ENCODE peak calls at places on chromosomes 3 and 15, in four cellular contexts. J, X, F and H are unnamed samples. For H3K27me3, the result is how much of the 10 kb centered on the place peaks cover.

GRCh38 chr3:178623666-178624255 is 87.5 kb downstream of the KCNMB2 start:
- DNase-seq in X (no peak), J (no peak), F (no peak), H (no peak)

GRCh38 chr3:36944641-36945270 is at the start of gene TRANK1:
- DNase-seq in J (no peak), F (no peak), X (peak), H (peak)

GRCh38 chr15:83846847-83847246 is 192.9 kb downstream of the ADAMTSL3 start:
- DNase-seq in X (no peak), F (no peak), J (no peak), H (no peak)

GRCh38 chr3:198081421-198081844 is 121.4 kb downstream of the LMLN start:
- DNase-seq in J (no peak), X (peak), F (no peak), H (peak)

GRCh38 chr15:52228928-52229327 is 37.7 kb upstream of the GNB5 start:
- DNase-seq in X (no peak), F (peak), J (peak), H (peak)

GRCh38 chr3:100097919-100098896 is 16.1 kb downstream of the FILIP1L start:
- DNase-seq in X (no peak), F (no peak), J (no peak), H (no peak)

GRCh38 chr15:66405605-66406004 is 18.9 kb downstream of the MAP2K1 start:
- DNase-seq in J (no peak), F (no peak), X (no peak), H (no peak)

GRCh38 chr3:147409143-147410121 is at the start of gene ZIC1:
- DNase-seq in F (no peak), X (no peak), J (no peak), H (no peak)

GRCh38 chr3:111577798-111578685 is 17.1 kb downstream of the ZBED2 start:
- DNase-seq in F (no peak), J (no peak), X (no peak), H (no peak)

GRCh38 chr3:125257563-125257962 is 45.0 kb upstream of the SLC12A8 start:
- DNase-seq in X (no peak), F (no peak), J (no peak), H (no peak)

GRCh38 chr3:187744169-187745151 is 808 bp downstream of the BCL6 start:
- DNase-seq in J (no peak), F (peak), X (peak), H (peak)

GRCh38 chr15:66169023-66169422 is 84.5 kb downstream of the MEGF11 start:
- DNase-seq in J (no peak), X (no peak), F (no peak), H (no peak)

GRCh38 chr3:194732617-194733016 is 46.9 kb downstream of the FAM43A start:
- DNase-seq in X (no peak), J (no peak), F (no peak), H (no peak)

GRCh38 chr3:36992806-36993325 is at the start of gene EPM2AIP1:
- DNase-seq in X (peak), F (no peak), J (peak), H (peak)

GRCh38 chr3:158896729-158897128 is 94.9 kb downstream of the MFSD1 start:
- DNase-seq in J (no peak), F (no peak), X (no peak), H (no peak)

GRCh38 chr15:38683382-38684242 is 119.0 kb upstream of the RASGRP1 start:
- DNase-seq in J (no peak), F (peak), X (no peak), H (peak)

GRCh38 chr3:76429536-76430177 is 610.2 kb upstream of the ROBO2 start:
- DNase-seq in F (no peak), X (no peak), J (no peak), H (no peak)

GRCh38 chr3:183629546-183630301 is 5.7 kb upstream of the KLHL24 start:
- DNase-seq in F (no peak), J (no peak), X (no peak), H (no peak)

GRCh38 chr15:62390793-62391543 is 225.9 kb upstream of the C2CD4B start:
- DNase-seq in X (peak), J (no peak), F (peak), H (peak)

GRCh38 chr15:45549831-45550230 is 27.3 kb upstream of the SLC30A4 start:
- DNase-seq in X (no peak), J (no peak), F (no peak), H (no peak)

GRCh38 chr3:195030791-195031321 is 240.1 kb downstream of the XXYLT1 start:
- DNase-seq in F (no peak), X (no peak), J (no peak), H (peak)

GRCh38 chr15:95296626-95297025 is 1033.9 kb upstream of the NR2F2 start:
- DNase-seq in F (no peak), J (no peak), X (no peak), H (no peak)

GRCh38 chr3:11582123-11582968 is 61.4 kb downstream of the VGLL4 start:
- DNase-seq in X (no peak), J (no peak), F (no peak), H (no peak)

GRCh38 chr3:138051946-138052802 is 42.2 kb downstream of the CLDN18 start:
- DNase-seq in J (no peak), X (no peak), F (peak), H (no peak)

GRCh38 chr3:11969986-11970385 is 34.2 kb upstream of the SYN2 start:
- DNase-seq in J (no peak), F (no peak), X (no peak), H (no peak)

GRCh38 chr3:112774293-112774926 is 72.3 kb downstream of the CD200R1L start:
- DNase-seq in F (no peak), X (no peak), J (no peak), H (no peak)

GRCh38 chr15:68389936-68390790 is 41.8 kb downstream of the ITGA11 start:
- DNase-seq in F (no peak), X (no peak), J (no peak), H (peak)

GRCh38 chr15:101012326-101013040 is 93.3 kb downstream of the LRRK1 start:
- DNase-seq in X (no peak), J (no peak), F (no peak), H (no peak)

GRCh38 chr15:58064119-58065010 is 1.1 kb downstream of the ALDH1A2 start:
- DNase-seq in J (no peak), F (no peak), X (no peak), H (no peak)

GRCh38 chr15:58062983-58063382 is 2.5 kb downstream of the ALDH1A2 start:
- DNase-seq in F (no peak), X (no peak), J (no peak), H (no peak)

GRCh38 chr15:58062175-58062574 is 3.3 kb downstream of the ALDH1A2 start:
- DNase-seq in F (no peak), X (no peak), J (no peak), H (no peak)

GRCh38 chr15:58065011-58065444 is 483 bp downstream of the ALDH1A2 start:
- DNase-seq in J (no peak), X (peak), F (peak), H (peak)

GRCh38 chr15:58063612-58064011 is 1.9 kb downstream of the ALDH1A2 start:
- DNase-seq in J (no peak), X (no peak), F (no peak), H (no peak)
- H3K27me3 ChIP-seq in J (under half), X (under half), F (under half), H (under half)

GRCh38 chr3:167735233-167736107 is at the start of gene SERPINI1:
- DNase-seq in F (peak), J (peak), X (peak), H (peak)
- TF ChIP-seq POLR2A in F (peak), J (peak), X (peak), H (peak)

DNA sequence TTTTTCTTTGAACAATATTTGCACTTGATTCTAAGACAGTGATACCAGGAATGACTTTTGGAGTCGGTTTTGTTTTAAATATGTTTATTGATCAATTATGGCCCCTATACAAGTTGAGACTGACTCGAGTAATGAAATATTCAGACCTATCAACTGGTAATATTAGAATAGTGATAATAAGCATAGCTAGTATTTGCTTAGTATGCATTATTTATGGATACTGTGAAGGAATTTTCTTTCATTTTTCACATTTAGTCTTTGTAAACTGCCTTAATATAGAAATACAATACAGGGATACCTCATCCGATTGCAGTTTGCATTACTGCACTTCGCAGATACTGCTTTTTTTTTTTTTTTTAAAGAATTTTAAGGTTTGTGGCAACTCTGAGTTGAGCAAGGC is 107.9 kb downstream of the CNTN4 start:
- DNase-seq in J (no peak), F (no peak), X (no peak), H (no peak)
- H3K4me3 ChIP-seq in J (no peak), F (no peak), X (no peak), H (no peak)

GRCh38 chr3:4163006-4163405 is 140.2 kb upstream of the SETMAR start:
- DNase-seq in X (no peak), F (no peak), J (no peak), H (no peak)
- H3K27me3 ChIP-seq in X (under half), F (under half), J (under half), H (under half)

GRCh38 chr3:141368062-141368924 is at the start of gene ZBTB38:
- DNase-seq in F (peak), X (peak), J (peak), H (peak)
- TF ChIP-seq POLR2A in F (peak), X (peak), J (peak), H (peak)

DNA sequence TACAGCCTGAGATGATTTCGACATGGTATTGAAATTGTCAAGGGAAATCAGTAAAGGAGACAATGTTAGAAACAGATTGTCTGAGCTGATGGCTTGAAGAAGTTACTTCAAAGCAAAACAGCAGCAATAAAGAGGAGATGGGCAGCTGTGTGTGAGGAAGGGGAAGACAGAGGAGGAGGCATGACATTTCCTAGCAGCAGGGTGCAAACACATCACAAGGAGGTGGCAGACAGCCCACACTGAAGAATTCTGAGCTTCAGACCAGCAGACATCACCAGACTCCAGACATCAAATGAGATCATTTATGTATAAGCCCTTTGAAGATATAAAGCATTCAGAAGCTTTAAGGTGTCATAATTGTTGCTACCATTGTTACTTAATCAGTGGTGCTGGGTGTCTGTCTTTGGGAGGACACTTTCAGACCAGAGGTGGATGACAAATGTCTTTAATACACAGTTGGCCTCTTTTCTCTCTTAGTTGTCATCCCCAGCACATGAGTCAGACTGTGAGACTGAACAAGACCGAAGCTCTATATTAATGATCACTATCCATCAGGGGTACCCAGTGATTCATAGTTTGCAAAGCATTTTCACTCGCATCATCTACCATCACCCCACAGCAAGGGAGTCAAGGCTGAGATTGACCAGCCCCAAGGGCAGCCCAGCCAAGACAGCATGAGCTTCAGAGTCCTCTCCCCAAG is 203.9 kb downstream of the MINAR1 start:
- DNase-seq in X (no peak), F (no peak), J (no peak), H (no peak)
- H3K4me3 ChIP-seq in X (no peak), F (no peak), J (no peak), H (no peak)

GRCh38 chr15:70309035-70309434 is 211.3 kb upstream of the TLE3 start:
- DNase-seq in J (no peak), F (no peak), X (no peak), H (no peak)
- H3K27me3 ChIP-seq in J (under half), F (under half), X (under half), H (under half)

GRCh38 chr3:56294316-56294715 is 174.0 kb downstream of the ERC2 start:
- DNase-seq in X (no peak), J (no peak), F (no peak), H (no peak)

GRCh38 chr3:56291953-56292352 is 176.3 kb downstream of the ERC2 start:
- DNase-seq in J (no peak), X (no peak), F (no peak), H (no peak)

GRCh38 chr3:56290376-56290775 is 177.9 kb downstream of the ERC2 start:
- DNase-seq in X (no peak), F (no peak), J (no peak), H (no peak)

GRCh38 chr3:56288258-56288657 is 180.0 kb downstream of the ERC2 start:
- DNase-seq in J (no peak), X (no peak), F (no peak), H (no peak)

DNA sequence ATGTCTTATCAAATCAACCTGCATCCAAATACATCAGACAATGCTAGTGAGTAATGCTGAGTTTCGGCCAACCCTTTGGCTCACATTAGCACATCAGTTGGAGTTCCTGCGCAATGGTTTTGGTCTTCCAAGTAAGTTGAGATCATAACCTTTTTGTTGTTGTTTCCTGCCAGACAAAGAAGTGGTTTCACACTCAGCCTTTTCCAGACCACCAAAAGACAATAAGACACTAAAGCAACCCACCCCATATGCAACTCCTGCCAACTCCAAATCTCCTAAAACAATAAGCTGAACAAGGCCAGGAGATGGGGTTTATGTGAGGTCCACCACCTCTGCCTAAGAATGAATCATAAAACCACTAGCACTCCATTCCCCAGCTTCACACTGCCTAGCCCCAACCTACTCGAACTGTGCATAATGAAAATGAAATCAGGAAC is 177.0 kb downstream of the ERC2 start:
- DNase-seq in X (no peak), F (no peak), J (no peak), H (no peak)
- TF ChIP-seq POLR2A in X (no peak), F (no peak), J (no peak), H (no peak)